ENCODE peak calls at places on chromosomes 3 and 15, in four cellular contexts. T is HepG2, U is HCT116, D is K562. E is an unnamed sample.

GRCh38 chr15:68464451-68465090 is 32.6 kb upstream of the ITGA11 start:
- DNase-seq in T (no peak), U (no peak), D (no peak), E (no peak)

GRCh38 chr3:23992051-23992628 is 47.1 kb downstream of the NR1D2 start:
- DNase-seq in T (no peak), U (no peak), D (no peak), E (no peak)

GRCh38 chr15:27897481-27897880 is 201.6 kb downstream of the OCA2 start:
- DNase-seq in T (no peak), U (no peak), D (no peak), E (no peak)

GRCh38 chr15:58269455-58270414 is 131.6 kb downstream of the AQP9 start:
- DNase-seq in T (peak; percentile 71), U (peak; percentile 42), D (peak; percentile 35), E (peak; percentile 25)

GRCh38 chr3:186193534-186194450 is 84.9 kb upstream of the ETV5 start:
- DNase-seq in T (no peak), U (no peak), D (no peak), E (no peak)

GRCh38 chr3:113614402-113614801 is 82.0 kb downstream of the USF3 start:
- DNase-seq in T (no peak), U (no peak), D (no peak), E (no peak)

GRCh38 chr3:139564290-139564861 is 24.8 kb upstream of the RBP1 start:
- DNase-seq in T (no peak), U (peak; percentile 8), D (no peak), E (no peak)

GRCh38 chr15:69897471-69898237 is 200.1 kb downstream of the TLE3 start:
- DNase-seq in T (no peak), U (no peak), D (no peak), E (no peak)

GRCh38 chr3:60192297-60193114 is 1058.7 kb downstream of the FHIT start:
- DNase-seq in T (no peak), U (no peak), D (no peak), E (no peak)

GRCh38 chr15:99571299-99571698 is 5.5 kb downstream of the MEF2A start:
- DNase-seq in T (no peak), U (no peak), D (no peak), E (no peak)

GRCh38 chr3:58565621-58566397 is 11.4 kb downstream of the FAM107A start:
- DNase-seq in T (no peak), U (no peak), D (no peak), E (no peak)

GRCh38 chr3:147030274-147030673 is 376.1 kb downstream of the ZIC4 start:
- DNase-seq in T (no peak), U (no peak), D (no peak), E (no peak)

GRCh38 chr3:64220161-64220560 is 5.1 kb downstream of the PRICKLE2 start:
- DNase-seq in T (no peak), U (no peak), D (no peak), E (no peak)

GRCh38 chr3:79515072-79515471 is 252.7 kb downstream of the ROBO1 start:
- DNase-seq in T (no peak), U (no peak), D (no peak), E (no peak)

GRCh38 chr3:121839962-121840361 is 5.0 kb downstream of the EAF2 start:
- DNase-seq in T (no peak), U (no peak), D (no peak), E (no peak)

GRCh38 chr3:122786067-122786466 is 7.6 kb downstream of the HSPBAP1 start:
- DNase-seq in T (peak; percentile 40), U (no peak), D (no peak), E (no peak)

GRCh38 chr15:100733088-100733487 is 130.7 kb downstream of the ASB7 start:
- DNase-seq in T (no peak), U (no peak), D (no peak), E (no peak)

GRCh38 chr3:9402410-9403228 is 5.2 kb downstream of the SETD5 start:
- DNase-seq in T (peak; percentile 88), U (no peak), D (peak; percentile 84), E (no peak)

GRCh38 chr15:63834500-63835210 is 907 bp upstream of the HERC1 start:
- DNase-seq in T (no peak), U (no peak), D (peak; percentile 38), E (no peak)

GRCh38 chr15:55615445-55615844 is 27.3 kb upstream of the PYGO1 start:
- DNase-seq in T (no peak), U (no peak), D (no peak), E (no peak)

GRCh38 chr3:152183473-152183872 is 85.3 kb upstream of the MBNL1 start:
- DNase-seq in T (peak; percentile 54), U (peak; percentile 46), D (peak; percentile 68), E (no peak)

GRCh38 chr3:148075829-148076716 is 621.6 kb upstream of the AGTR1 start:
- DNase-seq in T (peak; percentile 16), U (peak; percentile 38), D (no peak), E (no peak)

GRCh38 chr3:149377408-149378111 is at the start of gene TM4SF1:
- DNase-seq in T (peak; percentile 97), U (no peak), D (no peak), E (peak; percentile 98)

GRCh38 chr3:72234394-72234793 is 449.4 kb upstream of the PROK2 start:
- DNase-seq in T (no peak), U (no peak), D (no peak), E (no peak)

GRCh38 chr3:2452249-2452648 is 353.6 kb downstream of the CNTN4 start:
- DNase-seq in T (no peak), U (no peak), D (no peak), E (no peak)

GRCh38 chr3:82509951-82510603 is 748.6 kb upstream of the GBE1 start:
- DNase-seq in T (no peak), U (no peak), D (no peak), E (no peak)

GRCh38 chr3:148466143-148466542 is 231.6 kb upstream of the AGTR1 start:
- DNase-seq in T (no peak), U (no peak), D (no peak), E (no peak)

GRCh38 chr3:194632983-194633348 is 253 bp downstream of the TMEM44 start:
- DNase-seq in T (no peak), U (no peak), D (no peak), E (no peak)

GRCh38 chr15:89111961-89112340 is 23.7 kb downstream of the ABHD2 start:
- DNase-seq in T (no peak), U (no peak), D (no peak), E (no peak)

GRCh38 chr15:76467136-76467535 is 130.6 kb downstream of the ISL2 start:
- DNase-seq in T (no peak), U (no peak), D (no peak), E (no peak)

GRCh38 chr3:186417791-186418190 is 55.8 kb upstream of the DGKG start:
- DNase-seq in T (no peak), U (no peak), D (no peak), E (no peak)

GRCh38 chr3:97871206-97871605 is 49.4 kb downstream of the CRYBG3 start:
- DNase-seq in T (no peak), U (no peak), D (no peak), E (no peak)

GRCh38 chr3:152365766-152366593 is 97.3 kb downstream of the MBNL1 start:
- DNase-seq in T (no peak), U (no peak), D (no peak), E (no peak)

GRCh38 chr3:51921081-51921578 is 18.0 kb upstream of the IQCF1 start:
- DNase-seq in T (no peak), U (no peak), D (no peak), E (no peak)

GRCh38 chr3:129441782-129442181 is 1.8 kb downstream of the IFT122 start:
- DNase-seq in T (no peak), U (no peak), D (no peak), E (no peak)

GRCh38 chr15:89845305-89845893 is 30.7 kb upstream of the ANPEP start:
- DNase-seq in T (peak; percentile 66), U (peak; percentile 76), D (no peak), E (peak; percentile 90)

GRCh38 chr3:132730891-132731580 is 8.8 kb upstream of the NPHP3 start:
- DNase-seq in T (peak; percentile 33), U (no peak), D (peak; percentile 22), E (no peak)
- TF ChIP-seq TCF7L2 in T (no peak), U (no peak), D (no peak), E (no peak)

GRCh38 chr15:95277266-95277665 is 1045.9 kb downstream of the MCTP2 start:
- DNase-seq in T (no peak), U (no peak), D (no peak), E (no peak)
- TF ChIP-seq TCF7L2 in T (no peak), U (no peak), D (no peak), E (no peak)

GRCh38 chr3:31346542-31346979 is 186.2 kb upstream of the STT3B start:
- DNase-seq in T (peak; percentile 87), U (no peak), D (no peak), E (no peak)

GRCh38 chr3:31341130-31341529 is 191.6 kb upstream of the STT3B start:
- DNase-seq in T (peak; percentile 52), U (no peak), D (no peak), E (no peak)

GRCh38 chr3:31350307-31350706 is 182.4 kb upstream of the STT3B start:
- DNase-seq in T (no peak), U (no peak), D (no peak), E (no peak)

GRCh38 chr3:31343075-31343474 is 189.7 kb upstream of the STT3B start:
- DNase-seq in T (no peak), U (no peak), D (no peak), E (no peak)

DNA sequence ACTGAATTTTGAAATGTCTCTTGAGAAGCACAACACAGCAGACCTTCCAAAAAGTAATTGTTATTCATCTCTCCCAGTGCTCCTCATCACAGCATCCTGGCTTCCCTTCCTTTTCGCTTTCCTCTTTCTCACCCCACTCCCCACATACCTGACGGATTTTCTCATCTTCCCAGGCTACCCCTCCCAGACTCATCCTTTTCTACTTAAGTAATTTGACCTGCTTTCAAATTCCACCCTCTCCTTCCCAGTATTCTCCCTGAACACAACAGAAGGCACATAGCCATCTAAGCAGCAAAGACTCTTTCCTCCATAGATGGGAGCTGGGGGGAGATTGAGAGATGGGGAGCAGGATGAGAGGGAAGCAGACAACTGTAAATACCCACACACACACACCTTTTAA is 187.1 kb upstream of the STT3B start:
- DNase-seq in T (no peak), U (no peak), D (no peak), E (no peak)
- TF ChIP-seq TCF7L2 in T (no peak), U (no peak), D (no peak), E (no peak)

DNA sequence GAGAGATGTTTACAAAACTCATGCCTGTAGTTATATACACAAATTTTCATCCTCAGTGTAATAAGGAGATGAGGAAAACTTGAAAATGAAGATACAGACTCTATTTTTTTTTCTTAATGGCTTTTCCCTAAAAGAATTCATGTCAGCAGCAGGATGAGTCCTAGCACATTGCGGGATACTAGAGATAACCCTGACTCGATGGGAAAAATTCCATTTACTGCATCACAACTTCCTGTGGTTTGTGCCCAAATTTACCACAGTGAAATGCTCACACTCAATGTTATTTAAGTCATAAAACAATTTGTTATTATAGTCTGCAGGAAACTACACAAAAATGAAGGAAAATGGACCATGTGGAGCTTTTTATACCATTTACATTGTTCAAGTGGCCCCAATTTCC is 581.9 kb upstream of the ZNF717 start:
- DNase-seq in T (no peak), U (no peak), D (no peak), E (no peak)
- TF ChIP-seq TCF7L2 in T (no peak), U (no peak), D (no peak), E (no peak)

GRCh38 chr3:142211034-142211433 is 14.4 kb downstream of the GK5 start:
- DNase-seq in T (no peak), U (no peak), D (no peak), E (no peak)
- TF ChIP-seq TCF7L2 in T (no peak), U (no peak), D (no peak), E (no peak)

E was measured in Panc1.